ENCODE peak calls at places on chromosomes 4 and X, in four cellular contexts. Q, H, F and U are unnamed samples.

GRCh38 chr4:61319156-61319555 is 119.0 kb downstream of the ADGRL3 start:
- DNase-seq in Q (no peak), F (no peak), H (no peak), U (no peak)

GRCh38 chr4:184849184-184849583 is 23.4 kb upstream of the ACSL1 start:
- DNase-seq in Q (no peak), H (no peak), F (no peak), U (no peak)

GRCh38 chr4:139889194-139889762 is 223.7 kb downstream of the MGST2 start:
- DNase-seq in Q (no peak), F (peak; percentile 73), H (no peak), U (no peak)

GRCh38 chr4:88010921-88011320 is 3.5 kb downstream of the PKD2 start:
- DNase-seq in F (no peak), Q (no peak), H (no peak), U (no peak)

GRCh38 chrX:129609395-129609794 is 45.4 kb downstream of the APLN start:
- DNase-seq in H (no peak), Q (no peak), F (no peak), U (peak; percentile 44)

GRCh38 chrX:113545040-113545439 is 704.4 kb upstream of the AMOT start:
- DNase-seq in F (no peak), H (no peak), Q (no peak), U (no peak)

GRCh38 chrX:16022580-16023170 is 100.7 kb upstream of the GRPR start:
- DNase-seq in F (peak; percentile 69), Q (no peak), H (no peak), U (no peak)

GRCh38 chrX:115679460-115679859 is 118.5 kb downstream of the PLS3 start:
- DNase-seq in H (no peak), F (peak; percentile 56), Q (no peak), U (no peak)

GRCh38 chrX:51836823-51837222 is 56.6 kb upstream of the MAGED1 start:
- DNase-seq in Q (no peak), F (no peak), H (no peak), U (peak; percentile 13)

GRCh38 chr4:99382745-99383360 is 30.3 kb upstream of the ADH1C start:
- DNase-seq in H (no peak), Q (no peak), F (no peak), U (no peak)

GRCh38 chr4:113899260-113900177 is 79.9 kb downstream of the ARSJ start:
- DNase-seq in Q (no peak), H (no peak), F (no peak), U (peak; percentile 35)

GRCh38 chr4:1113311-1114009 is at the start of gene RNF212:
- DNase-seq in F (no peak), H (peak; percentile 32), Q (peak; percentile 25), U (no peak)

GRCh38 chrX:1719270-1719669 is 104.4 kb downstream of the ASMT start:
- DNase-seq in Q (no peak), F (peak; percentile 6), H (no peak), U (no peak)

GRCh38 chr4:154030747-154031146 is 241.9 kb upstream of the SFRP2 start:
- DNase-seq in F (no peak), Q (no peak), H (no peak), U (peak; percentile 8)

GRCh38 chrX:10177004-10177396 is 20.2 kb downstream of the CLCN4 start:
- DNase-seq in H (no peak), Q (no peak), F (no peak), U (no peak)

GRCh38 chr4:17544205-17544604 is 29.2 kb downstream of the CLRN2 start:
- DNase-seq in H (no peak), Q (no peak), F (peak; percentile 42), U (peak; percentile 9)

GRCh38 chr4:183201331-183201730 is 102.3 kb downstream of the WWC2 start:
- DNase-seq in F (peak; percentile 88), Q (no peak), H (no peak), U (no peak)

GRCh38 chr4:15234585-15235126 is 193.2 kb upstream of the C1QTNF7 start:
- DNase-seq in H (no peak), Q (no peak), F (peak; percentile 91), U (no peak)

GRCh38 chr4:145878501-145879435 is 59.9 kb downstream of the ZNF827 start:
- DNase-seq in Q (no peak), F (no peak), H (no peak), U (no peak)

GRCh38 chr4:158770671-158771070 is 1.8 kb downstream of the FNIP2 start:
- DNase-seq in H (no peak), F (no peak), Q (no peak), U (no peak)

GRCh38 chr4:174036111-174036510 is 247.4 kb downstream of the FBXO8 start:
- DNase-seq in F (no peak), Q (no peak), H (no peak), U (no peak)

GRCh38 chr4:10117424-10118354 is 1.1 kb upstream of the WDR1 start:
- DNase-seq in F (no peak), Q (no peak), H (no peak), U (no peak)

GRCh38 chr4:23934223-23934622 is 44.4 kb upstream of the PPARGC1A start:
- DNase-seq in H (no peak), Q (no peak), F (no peak), U (no peak)

GRCh38 chr4:156545003-156545785 is 426.4 kb downstream of the PDGFC start:
- DNase-seq in F (no peak), H (no peak), Q (no peak), U (no peak)

GRCh38 chrX:40009462-40009851 is 88.3 kb downstream of the BCOR start:
- DNase-seq in H (no peak), F (no peak), Q (no peak), U (no peak)

GRCh38 chr4:14184767-14185166 is 557.2 kb upstream of the BOD1L1 start:
- DNase-seq in Q (no peak), F (no peak), H (no peak), U (no peak)

GRCh38 chr4:1371831-1372165 is 24.8 kb downstream of the UVSSA start:
- DNase-seq in Q (no peak), H (no peak), F (no peak), U (no peak)

GRCh38 chr4:149785686-149786431 is 29.8 kb downstream of the IQCM start:
- DNase-seq in Q (no peak), F (peak; percentile 21), H (no peak), U (no peak)

GRCh38 chrX:104165894-104166734 is at the start of gene FAM199X:
- DNase-seq in H (peak; percentile 88), Q (peak; percentile 86), F (peak; percentile 91), U (peak; percentile 81)

GRCh38 chr4:47406408-47406807 is 57.1 kb downstream of the COMMD8 start:
- DNase-seq in F (no peak), H (no peak), Q (no peak), U (no peak)

GRCh38 chr4:52838729-52839722 is 23.1 kb upstream of the RASL11B start:
- DNase-seq in Q (no peak), F (no peak), H (no peak), U (no peak)
- H3K4me1 ChIP-seq in Q (peaks cover 38% of the 10 kb centered on the region), F (peaks cover 23% of the 10 kb centered on the region), H (peaks cover 29% of the 10 kb centered on the region), U (no peaks in the 10 kb centered on the region)

DNA sequence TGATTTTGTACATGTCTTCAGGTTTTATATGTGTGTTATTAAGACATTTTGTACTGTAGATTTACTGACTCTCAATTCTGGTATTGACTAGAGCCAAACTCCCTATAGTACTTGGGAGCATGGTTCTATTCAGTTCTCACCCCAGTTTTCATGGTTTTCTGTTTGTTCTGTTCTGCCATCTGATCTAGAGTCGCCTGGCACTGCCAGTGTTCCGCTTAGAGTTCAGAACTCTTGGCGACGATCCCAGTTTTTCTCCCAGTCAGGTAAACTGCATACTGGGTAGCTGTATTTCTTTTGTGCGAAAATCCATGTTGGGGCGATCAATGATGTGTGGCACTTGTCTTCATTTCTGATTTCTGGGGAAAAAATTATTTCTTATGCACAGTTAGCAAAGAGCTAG is 78.0 kb downstream of the PHOX2B start:
- DNase-seq in Q (no peak), H (peak; percentile 87), F (no peak), U (no peak)
- H3K27ac ChIP-seq in Q (no peak overlapping the region), H (no peak overlapping the region), F (no peak overlapping the region), U (no peak overlapping the region)

GRCh38 chr4:110195561-110196205 is 2.7 kb downstream of the ELOVL6 start:
- DNase-seq in Q (no peak), F (no peak), H (no peak), U (peak; percentile 27)

GRCh38 chr4:110196206-110196870 is 2.1 kb downstream of the ELOVL6 start:
- DNase-seq in Q (peak; percentile 35), H (peak; percentile 45), F (peak; percentile 30), U (peak; percentile 45)

GRCh38 chr4:110196871-110197420 is 1.5 kb downstream of the ELOVL6 start:
- DNase-seq in H (peak; percentile 50), F (peak; percentile 10), Q (peak; percentile 62), U (peak; percentile 62)

GRCh38 chr4:110198472-110199419 is at the start of gene ELOVL6:
- DNase-seq in H (peak; percentile 56), F (peak; percentile 41), Q (peak; percentile 70), U (peak; percentile 67)

DNA sequence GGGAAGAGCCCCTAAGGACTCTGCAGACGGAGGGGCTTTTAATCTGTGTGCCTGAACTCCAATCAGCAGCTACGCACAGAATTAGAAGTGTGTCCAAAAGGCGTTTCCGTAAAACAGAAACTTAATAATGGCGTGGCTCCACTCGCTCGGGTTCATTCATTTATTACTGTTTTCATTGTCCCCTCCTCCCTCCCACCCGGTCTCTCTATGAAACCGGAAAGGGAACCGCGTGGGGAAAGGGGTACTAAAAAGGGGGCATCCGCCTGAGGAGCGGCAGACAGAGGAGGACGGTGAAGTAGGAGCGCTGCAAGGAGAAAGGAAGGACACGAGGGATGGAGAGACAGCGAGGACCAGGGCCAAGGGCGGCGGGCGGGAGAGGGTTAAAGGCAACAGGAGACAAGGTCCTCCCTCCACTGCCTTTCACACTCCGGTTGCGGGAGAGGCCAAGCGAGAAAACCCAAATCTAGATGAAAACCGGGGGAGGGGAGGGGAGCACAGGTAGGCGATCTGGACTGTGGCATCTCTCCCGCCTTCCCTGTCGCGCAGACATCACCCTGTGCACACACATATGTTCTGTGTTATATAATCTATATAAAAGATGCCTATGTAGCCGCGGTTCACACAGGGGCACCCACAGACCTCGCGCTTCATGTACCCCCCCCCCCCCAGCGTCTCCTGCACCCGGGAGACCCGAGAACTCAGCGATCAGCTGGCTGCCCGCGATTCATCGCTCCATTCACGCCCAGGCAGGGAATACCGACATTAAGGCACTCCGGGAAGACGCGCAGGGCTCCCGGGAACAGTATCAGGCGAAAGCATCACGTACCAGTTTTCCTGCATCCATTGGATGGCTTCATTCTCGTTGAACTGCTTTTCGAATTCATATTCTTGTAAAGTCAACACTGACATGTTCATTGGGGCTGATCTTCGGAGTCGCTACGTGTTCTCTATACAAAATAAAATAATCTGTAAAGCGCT is 705 bp downstream of the ELOVL6 start:
- DNase-seq in F (peak; percentile 22), H (no peak), Q (peak; percentile 24), U (peak; percentile 66)
- H3K4me1 ChIP-seq in F (peaks cover 5% of the 10 kb centered on the region), H (peaks cover 51% of the 10 kb centered on the region), Q (no peaks in the 10 kb centered on the region), U (no peaks in the 10 kb centered on the region)

GRCh38 chrX:150690126-150690525 is 3.1 kb upstream of the MTMR1 start:
- DNase-seq in F (peak; percentile 95), Q (no peak), H (no peak), U (no peak)

GRCh38 chrX:150692837-150693781 is at the start of gene MTMR1:
- DNase-seq in F (peak; percentile 30), Q (peak; percentile 33), H (peak; percentile 44), U (peak; percentile 16)

GRCh38 chrX:150694738-150695410 is 1.7 kb downstream of the MTMR1 start:
- DNase-seq in F (no peak), Q (no peak), H (no peak), U (peak; percentile 10)

GRCh38 chrX:150693782-150694574 is 782 bp downstream of the MTMR1 start:
- DNase-seq in F (peak; percentile 91), Q (peak; percentile 64), H (peak; percentile 66), U (peak; percentile 51)

DNA sequence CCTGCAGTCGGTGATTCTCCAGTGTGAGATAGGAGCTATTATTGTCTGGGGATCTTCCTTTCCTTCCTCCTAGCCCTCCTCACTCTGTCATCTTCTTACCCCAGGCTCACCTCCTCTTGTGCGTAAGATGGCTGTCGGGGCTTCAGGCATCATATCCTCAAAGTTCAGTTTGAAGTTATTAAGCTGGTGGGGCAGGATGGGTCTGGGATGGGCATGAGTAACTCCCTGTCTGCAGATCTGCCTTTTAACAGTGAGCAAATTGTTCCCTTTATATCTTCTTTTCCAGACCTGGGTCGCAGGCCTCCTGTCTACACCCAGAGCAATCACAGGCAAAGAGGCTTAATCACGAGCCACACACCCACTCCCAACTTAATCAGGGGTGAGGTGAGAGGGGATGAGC is 900 bp upstream of the MTMR1 start:
- DNase-seq in Q (no peak), F (no peak), H (no peak), U (no peak)
- H3K27ac ChIP-seq in Q (peak overlapping the region; percentile 83), F (no peak overlapping the region), H (peak overlapping the region; percentile 70), U (no peak overlapping the region)